ENCODE peak calls at places on chromosome X, in seven cellular contexts. V is stimulated activated CD4-positive, alpha-beta T cell treated with anti-CD3 and anti-CD28 coated beads, Interleukin-15, amount 100 ng/mL, for 1 hour; A is NCI-H1092; H is omental fat pad; L is fibroblast of mammary gland; J is astrocyte of the spinal cord; X is hepatic stellate cell. K is an unnamed sample.

GRCh38 chrX:132749406-132749805 is 209.0 kb downstream of the HS6ST2 start:
- DNase-seq in V (no peak), A (no peak), H (no peak), L (no peak), J (no peak), X (no peak), K (no peak)

GRCh38 chrX:39915081-39915480 is 182.7 kb downstream of the BCOR start:
- DNase-seq in V (no peak), A (no peak), H (no peak), L (no peak), J (no peak), X (no peak), K (no peak)

GRCh38 chrX:99494668-99495067 is 915.4 kb downstream of the PCDH19 start:
- DNase-seq in V (no peak), A (no peak), H (no peak), L (no peak), J (no peak), X (no peak), K (no peak)

GRCh38 chrX:12360991-12361598 is 222.8 kb downstream of the FRMPD4 start:
- DNase-seq in V (no peak), A (no peak), H (no peak), L (peak; percentile 57), J (peak; percentile 15), X (no peak), K (no peak)

GRCh38 chrX:78659955-78660354 is 827 bp upstream of the RTL3 start:
- DNase-seq in V (no peak), A (no peak), H (no peak), L (no peak), J (no peak), X (no peak), K (no peak)

GRCh38 chrX:41333744-41333993 is 293 bp upstream of the DDX3X start:
- DNase-seq in V (no peak), A (peak; percentile 91), H (peak; percentile 50), L (peak; percentile 92), J (peak; percentile 95), X (peak; percentile 87), K (no peak)

GRCh38 chrX:105876658-105877057 is 54.3 kb downstream of the NRK start:
- DNase-seq in V (no peak), A (no peak), H (no peak), L (peak; percentile 38), J (peak; percentile 12), X (no peak), K (no peak)

GRCh38 chrX:67674741-67675140 is 130.9 kb downstream of the AR start:
- DNase-seq in V (no peak), A (no peak), H (no peak), L (no peak), J (no peak), X (no peak), K (no peak)

GRCh38 chrX:72308566-72309296 is 3.0 kb upstream of the CITED1 start:
- DNase-seq in V (no peak), A (peak; percentile 59), H (peak; percentile 52), L (peak; percentile 57), J (peak; percentile 67), X (peak; percentile 74), K (peak; percentile 94)

GRCh38 chrX:139929876-139930275 is 3.0 kb downstream of the ATP11C start:
- DNase-seq in V (no peak), A (no peak), H (no peak), L (no peak), J (no peak), X (no peak), K (no peak)

GRCh38 chrX:26557691-26558321 is 341.8 kb downstream of the MAGEB5 start:
- DNase-seq in V (no peak), A (no peak), H (no peak), L (no peak), J (no peak), X (no peak), K (no peak)

GRCh38 chrX:129780441-129781105 is 824 bp downstream of the SASH3 start:
- DNase-seq in V (no peak), A (no peak), H (no peak), L (no peak), J (no peak), X (no peak), K (no peak)

GRCh38 chrX:19028560-19028959 is 44.6 kb upstream of the PHKA2 start:
- DNase-seq in V (no peak), A (no peak), H (no peak), L (no peak), J (no peak), X (no peak), K (no peak)

GRCh38 chrX:50432760-50433377 is 37.8 kb downstream of the DGKK start:
- DNase-seq in V (no peak), A (no peak), H (no peak), L (no peak), J (no peak), X (no peak), K (no peak)

GRCh38 chrX:119512145-119512800 is 44.0 kb downstream of the SLC25A5 start:
- DNase-seq in V (no peak), A (peak; percentile 66), H (no peak), L (peak; percentile 68), J (peak; percentile 60), X (peak; percentile 71), K (peak; percentile 75)

GRCh38 chrX:29143756-29144155 is 556.5 kb downstream of the IL1RAPL1 start:
- DNase-seq in V (no peak), A (no peak), H (no peak), L (no peak), J (no peak), X (no peak), K (no peak)

GRCh38 chrX:107776649-107777535 is 641 bp upstream of the NCBP2L start:
- DNase-seq in V (peak; percentile 14), A (peak; percentile 70), H (peak; percentile 64), L (peak; percentile 91), J (peak; percentile 89), X (peak; percentile 79), K (peak; percentile 71)

GRCh38 chrX:139881130-139881529 is 51.7 kb downstream of the ATP11C start:
- DNase-seq in V (no peak), A (no peak), H (no peak), L (peak; percentile 44), J (peak; percentile 34), X (no peak), K (no peak)

GRCh38 chrX:43139645-43140044 is 361.7 kb upstream of the PPP1R2C start:
- DNase-seq in V (no peak), A (no peak), H (no peak), L (no peak), J (no peak), X (no peak), K (no peak)

GRCh38 chrX:73127700-73128241 is 48.5 kb upstream of the PABPC1L2A start:
- DNase-seq in V (no peak), A (no peak), H (no peak), L (no peak), J (no peak), X (no peak), K (no peak)

GRCh38 chrX:20046270-20046669 is 55.4 kb upstream of the BCLAF3 start:
- DNase-seq in V (no peak), A (no peak), H (no peak), L (no peak), J (no peak), X (no peak), K (no peak)

GRCh38 chrX:19958530-19959486 is 32.1 kb downstream of the BCLAF3 start:
- DNase-seq in V (no peak), A (no peak), H (no peak), L (peak; percentile 4), J (no peak), X (no peak), K (no peak)

GRCh38 chrX:86146102-86146501 is 2.1 kb upstream of the DACH2 start:
- DNase-seq in V (no peak), A (no peak), H (no peak), L (no peak), J (no peak), X (no peak), K (no peak)

GRCh38 chrX:65752294-65752693 is 84.8 kb downstream of the MSN start:
- DNase-seq in V (no peak), A (no peak), H (no peak), L (no peak), J (no peak), X (no peak), K (no peak)

GRCh38 chrX:74511704-74512103 is 90.4 kb downstream of the SLC16A2 start:
- DNase-seq in V (no peak), A (no peak), H (no peak), L (no peak), J (no peak), X (no peak), K (no peak)

GRCh38 chrX:117376460-117376859 is 740.1 kb downstream of the KLHL13 start:
- DNase-seq in V (no peak), A (no peak), H (no peak), L (peak; percentile 7), J (no peak), X (no peak), K (no peak)

GRCh38 chrX:72280210-72280882 is 3.3 kb upstream of the RPS4X start:
- DNase-seq in V (no peak), A (no peak), H (no peak), L (peak; percentile 74), J (no peak), X (no peak), K (no peak)

GRCh38 chrX:125998432-125998831 is 167.7 kb downstream of the DCAF12L2 start:
- DNase-seq in V (no peak), A (no peak), H (no peak), L (peak; percentile 2), J (no peak), X (no peak), K (no peak)

GRCh38 chrX:135200297-135200696 is 29.1 kb upstream of the CT55 start:
- DNase-seq in V (no peak), A (no peak), H (no peak), L (no peak), J (no peak), X (no peak), K (no peak)